ENCODE peak calls at places on chromosomes 11 and 22, in six cellular contexts. One of them, this sample, is unnamed.
A peak's percentile ranks its signal among the peaks of the same experiment; 100 is the strongest.

GRCh38 chr11:64123102-64123434 is 42.8 kb downstream of the MACROD1 start:
- DNase-seq in stomach: peak; percentile 79
- DNase-seq in breast epithelium: peak; percentile 70
- DNase-seq in A549: no peak
- DNase-seq in HCT116: no peak
- DNase-seq in uterus: no peak
- DNase-seq in this sample: no peak

GRCh38 chr22:20039683-20040325 is 18.9 kb downstream of the TANGO2 start:
- DNase-seq in stomach: no peak
- DNase-seq in breast epithelium: no peak
- DNase-seq in A549: no peak
- DNase-seq in HCT116: no peak
- DNase-seq in uterus: no peak
- DNase-seq in this sample: no peak

GRCh38 chr11:85029964-85030363 is 597.2 kb downstream of the DLG2 start:
- DNase-seq in stomach: no peak
- DNase-seq in breast epithelium: no peak
- DNase-seq in A549: no peak
- DNase-seq in HCT116: no peak
- DNase-seq in uterus: no peak
- DNase-seq in this sample: no peak

GRCh38 chr11:48077251-48077650 is 96.9 kb downstream of the PTPRJ start:
- DNase-seq in stomach: no peak
- DNase-seq in breast epithelium: no peak
- DNase-seq in A549: no peak
- DNase-seq in HCT116: no peak
- DNase-seq in uterus: no peak
- DNase-seq in this sample: no peak

GRCh38 chr11:86588566-86589090 is 83.8 kb downstream of the ME3 start:
- DNase-seq in stomach: no peak
- DNase-seq in breast epithelium: no peak
- DNase-seq in A549: no peak
- DNase-seq in HCT116: no peak
- DNase-seq in uterus: no peak
- DNase-seq in this sample: no peak

GRCh38 chr11:76637491-76638266 is 32.9 kb downstream of the LRRC32 start:
- DNase-seq in stomach: no peak
- DNase-seq in breast epithelium: no peak
- DNase-seq in A549: no peak
- DNase-seq in HCT116: no peak
- DNase-seq in uterus: peak; percentile 39
- DNase-seq in this sample: no peak

GRCh38 chr11:83655996-83656395 is 369.8 kb upstream of the CCDC90B start:
- DNase-seq in stomach: no peak
- DNase-seq in breast epithelium: no peak
- DNase-seq in A549: no peak
- DNase-seq in HCT116: no peak
- DNase-seq in uterus: no peak
- DNase-seq in this sample: no peak

GRCh38 chr22:41915035-41915782 is at the start of gene SHISA8:
- DNase-seq in stomach: peak; percentile 67
- DNase-seq in breast epithelium: peak; percentile 71
- DNase-seq in A549: no peak
- DNase-seq in HCT116: no peak
- DNase-seq in uterus: peak; percentile 34
- DNase-seq in this sample: no peak

GRCh38 chr22:32462452-32462851 is 1.8 kb downstream of the BPIFC start:
- DNase-seq in stomach: no peak
- DNase-seq in breast epithelium: no peak
- DNase-seq in A549: no peak
- DNase-seq in HCT116: no peak
- DNase-seq in uterus: no peak
- DNase-seq in this sample: no peak

GRCh38 chr11:13448876-13449275 is 14.1 kb downstream of the BTBD10 start:
- DNase-seq in stomach: no peak
- DNase-seq in breast epithelium: no peak
- DNase-seq in A549: no peak
- DNase-seq in HCT116: no peak
- DNase-seq in uterus: peak; percentile 33
- DNase-seq in this sample: no peak

GRCh38 chr11:103887001-103887680 is 149.3 kb upstream of the DDI1 start:
- DNase-seq in stomach: no peak
- DNase-seq in breast epithelium: no peak
- DNase-seq in A549: no peak
- DNase-seq in HCT116: no peak
- DNase-seq in uterus: no peak
- DNase-seq in this sample: no peak

GRCh38 chr11:2693851-2694261 is 5.9 kb downstream of the KCNQ1OT1 start:
- DNase-seq in stomach: no peak
- DNase-seq in breast epithelium: peak; percentile 38
- DNase-seq in A549: no peak
- DNase-seq in HCT116: no peak
- DNase-seq in uterus: no peak
- DNase-seq in this sample: peak; percentile 70

GRCh38 chr11:86674965-86675364 is 2.5 kb upstream of the ME3 start:
- DNase-seq in stomach: no peak
- DNase-seq in breast epithelium: no peak
- DNase-seq in A549: no peak
- DNase-seq in HCT116: no peak
- DNase-seq in uterus: no peak
- DNase-seq in this sample: no peak

GRCh38 chr22:49582171-49582570 is 245.5 kb downstream of the BRD1 start:
- DNase-seq in stomach: no peak
- DNase-seq in breast epithelium: no peak
- DNase-seq in A549: no peak
- DNase-seq in HCT116: no peak
- DNase-seq in uterus: no peak
- DNase-seq in this sample: no peak

GRCh38 chr11:45543808-45544422 is 121.5 kb downstream of the CHST1 start:
- DNase-seq in stomach: no peak
- DNase-seq in breast epithelium: no peak
- DNase-seq in A549: no peak
- DNase-seq in HCT116: no peak
- DNase-seq in uterus: no peak
- DNase-seq in this sample: no peak

GRCh38 chr11:121555172-121555571 is 102.4 kb upstream of the SORL1-AS1 start:
- DNase-seq in stomach: no peak
- DNase-seq in breast epithelium: no peak
- DNase-seq in A549: no peak
- DNase-seq in HCT116: no peak
- DNase-seq in uterus: no peak
- DNase-seq in this sample: no peak

GRCh38 chr11:47308050-47308823 is 38.3 kb downstream of the MADD start:
- DNase-seq in stomach: no peak
- DNase-seq in breast epithelium: no peak
- DNase-seq in A549: no peak
- DNase-seq in HCT116: no peak
- DNase-seq in uterus: no peak
- DNase-seq in this sample: no peak

GRCh38 chr22:19517171-19517500 is 7.1 kb downstream of the CLDN5 start:
- DNase-seq in stomach: no peak
- DNase-seq in breast epithelium: no peak
- DNase-seq in A549: no peak
- DNase-seq in HCT116: no peak
- DNase-seq in uterus: no peak
- DNase-seq in this sample: no peak

GRCh38 chr22:47634342-47634741 is 871.9 kb downstream of the TBC1D22A start:
- DNase-seq in stomach: no peak
- DNase-seq in breast epithelium: no peak
- DNase-seq in A549: no peak
- DNase-seq in HCT116: no peak
- DNase-seq in uterus: no peak
- DNase-seq in this sample: no peak

GRCh38 chr11:75403037-75403436 is 3.7 kb downstream of the RPS3 start:
- DNase-seq in stomach: no peak
- DNase-seq in breast epithelium: no peak
- DNase-seq in A549: no peak
- DNase-seq in HCT116: no peak
- DNase-seq in uterus: no peak
- DNase-seq in this sample: no peak

GRCh38 chr11:75403983-75404658 is 4.8 kb downstream of the RPS3 start:
- DNase-seq in stomach: no peak
- DNase-seq in breast epithelium: no peak
- DNase-seq in A549: no peak
- DNase-seq in HCT116: no peak
- DNase-seq in uterus: no peak
- DNase-seq in this sample: no peak

GRCh38 chr11:75400110-75400865 is 970 bp downstream of the RPS3 start:
- DNase-seq in stomach: no peak
- DNase-seq in breast epithelium: no peak
- DNase-seq in A549: no peak
- DNase-seq in HCT116: no peak
- DNase-seq in uterus: no peak
- DNase-seq in this sample: no peak

GRCh38 chr11:75399344-75400109 is at the start of gene RPS3:
- DNase-seq in stomach: peak; percentile 94
- DNase-seq in breast epithelium: peak; percentile 92
- DNase-seq in A549: peak; percentile 88
- DNase-seq in HCT116: peak; percentile 81
- DNase-seq in uterus: peak; percentile 87
- DNase-seq in this sample: peak; percentile 96

DNA sequence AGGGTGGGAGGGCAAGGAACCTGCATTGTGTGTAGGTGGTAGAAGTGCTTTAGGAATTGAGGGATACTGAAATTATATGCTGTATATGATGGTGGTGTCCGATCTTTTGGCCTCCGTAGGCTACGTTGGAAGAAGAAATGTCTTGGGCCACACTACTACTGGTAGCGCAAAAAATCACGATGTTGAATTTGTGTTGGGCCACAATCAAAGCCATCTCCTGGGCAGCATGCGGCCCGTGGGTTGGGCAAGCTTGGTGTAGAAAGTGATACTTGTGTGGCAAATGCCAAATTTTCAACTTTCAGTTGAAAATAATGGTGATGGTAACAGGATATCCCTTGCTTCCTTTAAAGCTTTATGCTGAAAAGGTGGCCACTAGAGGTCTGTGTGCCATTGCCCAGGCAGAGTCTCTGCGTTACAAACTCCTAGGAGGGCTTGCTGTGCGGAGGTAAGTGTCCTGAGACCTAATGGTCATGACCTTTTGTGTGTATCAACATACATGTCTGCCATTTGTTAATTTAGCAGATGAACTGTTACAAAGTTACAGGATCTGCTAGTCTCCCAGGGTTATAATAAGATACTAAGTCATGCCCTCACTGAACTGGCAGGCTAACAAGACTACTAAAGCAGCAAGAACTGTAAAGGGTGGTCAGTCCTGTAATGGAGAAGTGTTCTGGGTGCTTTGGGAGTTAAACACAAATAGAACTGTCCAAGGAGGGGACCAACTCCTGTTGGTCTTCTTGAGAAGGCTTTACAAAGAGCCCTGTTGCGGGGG is 2.9 kb downstream of the RPS3 start:
- DNase-seq in stomach: no peak
- DNase-seq in breast epithelium: no peak
- DNase-seq in A549: no peak
- DNase-seq in HCT116: no peak
- DNase-seq in uterus: no peak
- DNase-seq in this sample: no peak
- H3K4me3 ChIP-seq in stomach: no peak overlapping the region
- H3K4me3 ChIP-seq in breast epithelium: no peak overlapping the region
- H3K4me3 ChIP-seq in A549: peak overlapping the region; percentile 77
- H3K4me3 ChIP-seq in HCT116: no peak overlapping the region
- H3K4me3 ChIP-seq in uterus: no peak overlapping the region
- H3K4me3 ChIP-seq in this sample: no peak overlapping the region

GRCh38 chr22:28105396-28105795 is 186.3 kb upstream of the PITPNB start:
- DNase-seq in stomach: no peak
- DNase-seq in breast epithelium: no peak
- DNase-seq in A549: no peak
- DNase-seq in HCT116: no peak
- DNase-seq in uterus: no peak
- DNase-seq in this sample: no peak

GRCh38 chr22:28105988-28106387 is 186.9 kb upstream of the PITPNB start:
- DNase-seq in stomach: no peak
- DNase-seq in breast epithelium: no peak
- DNase-seq in A549: no peak
- DNase-seq in HCT116: no peak
- DNase-seq in uterus: no peak
- DNase-seq in this sample: no peak

GRCh38 chr22:28106601-28107000 is 187.5 kb upstream of the PITPNB start:
- DNase-seq in stomach: no peak
- DNase-seq in breast epithelium: no peak
- DNase-seq in A549: no peak
- DNase-seq in HCT116: no peak
- DNase-seq in uterus: no peak
- DNase-seq in this sample: no peak

GRCh38 chr22:28103596-28103995 is 184.5 kb upstream of the PITPNB start:
- DNase-seq in stomach: no peak
- DNase-seq in breast epithelium: no peak
- DNase-seq in A549: no peak
- DNase-seq in HCT116: no peak
- DNase-seq in uterus: no peak
- DNase-seq in this sample: no peak

DNA sequence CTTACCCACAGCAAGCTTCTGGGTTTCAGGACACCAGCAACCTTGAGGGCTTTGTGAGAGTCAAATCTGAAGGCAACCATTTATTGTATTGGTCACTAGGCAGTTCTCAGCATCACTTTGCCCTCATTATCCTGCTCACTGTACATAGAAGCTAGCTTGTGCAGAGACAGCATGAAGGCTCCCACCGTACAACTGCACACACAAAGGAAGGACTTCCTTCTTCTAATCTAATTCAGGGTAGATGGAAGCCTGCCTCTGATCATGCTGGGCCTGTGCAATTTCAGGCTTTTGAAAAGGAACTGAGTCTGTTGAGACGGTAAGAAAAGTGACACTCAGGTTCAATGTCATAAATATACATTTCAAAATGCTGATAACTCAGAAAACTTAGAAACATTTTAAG is 183.4 kb upstream of the PITPNB start:
- DNase-seq in stomach: no peak
- DNase-seq in breast epithelium: no peak
- DNase-seq in A549: no peak
- DNase-seq in HCT116: no peak
- DNase-seq in uterus: no peak
- DNase-seq in this sample: no peak
- TF ChIP-seq CTCF in stomach: no peak
- TF ChIP-seq CTCF in breast epithelium: no peak
- TF ChIP-seq CTCF in A549: no peak
- TF ChIP-seq CTCF in HCT116: no peak
- TF ChIP-seq CTCF in uterus: no peak
- TF ChIP-seq CTCF in this sample: no peak

DNA sequence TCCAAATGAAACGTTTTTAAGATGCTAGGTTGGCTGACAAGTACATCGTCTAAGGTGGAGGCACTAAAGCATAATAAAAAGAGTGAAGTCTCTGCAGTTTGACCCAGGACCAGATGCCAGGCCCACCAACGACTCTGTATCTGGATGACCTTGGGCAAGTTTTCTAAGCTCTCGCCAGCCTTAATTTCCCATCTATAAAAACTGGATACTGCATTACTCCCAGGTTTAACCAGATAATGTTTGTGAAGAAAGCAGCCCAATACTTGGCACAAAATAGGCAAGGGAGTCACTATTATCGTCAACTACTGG is 49.0 kb downstream of the FAM83F start:
- DNase-seq in stomach: no peak
- DNase-seq in breast epithelium: peak; percentile 37
- DNase-seq in A549: no peak
- DNase-seq in HCT116: no peak
- DNase-seq in uterus: no peak
- DNase-seq in this sample: no peak
- TF ChIP-seq POLR2A in stomach: no peak
- TF ChIP-seq POLR2A in breast epithelium: no peak
- TF ChIP-seq POLR2A in A549: no peak
- TF ChIP-seq POLR2A in HCT116: peak; percentile 79
- TF ChIP-seq POLR2A in uterus: no peak
- TF ChIP-seq POLR2A in this sample: no peak

GRCh38 chr11:118961591-118961990 is 5.5 kb downstream of the UPK2 start:
- DNase-seq in stomach: no peak
- DNase-seq in breast epithelium: no peak
- DNase-seq in A549: no peak
- DNase-seq in HCT116: no peak
- DNase-seq in uterus: no peak
- DNase-seq in this sample: no peak
- H3K4me3 ChIP-seq in stomach: no peak overlapping the region
- H3K4me3 ChIP-seq in breast epithelium: no peak overlapping the region
- H3K4me3 ChIP-seq in A549: no peak overlapping the region
- H3K4me3 ChIP-seq in HCT116: no peak overlapping the region
- H3K4me3 ChIP-seq in uterus: no peak overlapping the region
- H3K4me3 ChIP-seq in this sample: no peak overlapping the region